ENCODE peak calls at places on chromosomes 13 and 19, in four cellular contexts. One of them, this sample, is unnamed.

GRCh38 chr19:56097776-56098175 is 23.3 kb downstream of the ZNF787 start:
- DNase-seq in psoas muscle: no peak
- DNase-seq in brain microvascular endothelial cell: no peak
- DNase-seq in EL: no peak
- DNase-seq in this sample: no peak

GRCh38 chr13:98787986-98788385 is 35.5 kb upstream of the SLC15A1 start:
- DNase-seq in psoas muscle: no peak
- DNase-seq in brain microvascular endothelial cell: no peak
- DNase-seq in EL: no peak
- DNase-seq in this sample: no peak

GRCh38 chr19:17026041-17026658 is 460 bp downstream of the CPAMD8 start:
- DNase-seq in psoas muscle: no peak
- DNase-seq in brain microvascular endothelial cell: no peak
- DNase-seq in EL: no peak
- DNase-seq in this sample: no peak

GRCh38 chr19:16496613-16496983 is 404 bp downstream of the C19orf44 start:
- DNase-seq in psoas muscle: peak
- DNase-seq in brain microvascular endothelial cell: peak
- DNase-seq in EL: peak
- DNase-seq in this sample: peak

GRCh38 chr19:18168673-18169381 is 4.8 kb upstream of the IFI30 start:
- DNase-seq in psoas muscle: no peak
- DNase-seq in brain microvascular endothelial cell: no peak
- DNase-seq in EL: no peak
- DNase-seq in this sample: no peak

GRCh38 chr13:107244241-107244640 is 676.3 kb upstream of the ARGLU1 start:
- DNase-seq in psoas muscle: no peak
- DNase-seq in brain microvascular endothelial cell: no peak
- DNase-seq in EL: no peak
- DNase-seq in this sample: no peak

GRCh38 chr19:45469835-45470146 is 2.0 kb downstream of the FOSB start:
- DNase-seq in psoas muscle: no peak
- DNase-seq in brain microvascular endothelial cell: no peak
- DNase-seq in EL: no peak
- DNase-seq in this sample: no peak

GRCh38 chr13:108915095-108915633 is 285.8 kb downstream of the MYO16 start:
- DNase-seq in psoas muscle: no peak
- DNase-seq in brain microvascular endothelial cell: peak
- DNase-seq in EL: peak
- DNase-seq in this sample: no peak

GRCh38 chr19:38686530-38686888 is 39.1 kb downstream of the ACTN4 start:
- DNase-seq in psoas muscle: no peak
- DNase-seq in brain microvascular endothelial cell: no peak
- DNase-seq in EL: no peak
- DNase-seq in this sample: no peak

GRCh38 chr13:98285317-98285716 is 108.2 kb upstream of the RNF113B start:
- DNase-seq in psoas muscle: no peak
- DNase-seq in brain microvascular endothelial cell: no peak
- DNase-seq in EL: no peak
- DNase-seq in this sample: no peak

GRCh38 chr19:1110809-1111640 is 7.2 kb downstream of the GPX4 start:
- DNase-seq in psoas muscle: no peak
- DNase-seq in brain microvascular endothelial cell: no peak
- DNase-seq in EL: no peak
- DNase-seq in this sample: no peak

GRCh38 chr13:43128504-43128929 is 105.1 kb downstream of the DNAJC15 start:
- DNase-seq in psoas muscle: peak
- DNase-seq in brain microvascular endothelial cell: no peak
- DNase-seq in EL: no peak
- DNase-seq in this sample: peak

GRCh38 chr19:48565090-48565489 is 13.1 kb downstream of the SULT2B1 start:
- DNase-seq in psoas muscle: no peak
- DNase-seq in brain microvascular endothelial cell: peak
- DNase-seq in EL: peak
- DNase-seq in this sample: no peak

GRCh38 chr19:7393459-7393858 is 44.7 kb downstream of the ARHGEF18 start:
- DNase-seq in psoas muscle: no peak
- DNase-seq in brain microvascular endothelial cell: no peak
- DNase-seq in EL: no peak
- DNase-seq in this sample: no peak

GRCh38 chr19:10189631-10190425 is 4.9 kb downstream of the DNMT1 start:
- DNase-seq in psoas muscle: no peak
- DNase-seq in brain microvascular endothelial cell: no peak
- DNase-seq in EL: no peak
- DNase-seq in this sample: no peak